ENCODE peak calls at places on chromosomes 11 and 22, in eight cellular contexts. Z, E, F, U, H, C, I and V are unnamed samples.

GRCh38 chr22:46195487-46196165 is 45.3 kb downstream of the PPARA start:
- DNase-seq in U (no peak), I (no peak), Z (no peak), H (no peak), F (no peak), C (peak; percentile 71), E (no peak), V (no peak)

GRCh38 chr11:29009426-29009825 is 901.2 kb downstream of the METTL15 start:
- DNase-seq in F (no peak), I (no peak), Z (no peak), U (no peak), H (no peak), E (no peak), C (peak; percentile 38), V (no peak)

GRCh38 chr22:38754247-38755154 is 1.3 kb downstream of the SUN2 start:
- DNase-seq in H (no peak), Z (no peak), F (no peak), E (peak; percentile 57), C (peak; percentile 44), I (peak; percentile 76), U (no peak), V (no peak)

GRCh38 chr11:126277322-126277721 is 5.6 kb upstream of the TIRAP start:
- DNase-seq in C (no peak), Z (no peak), E (no peak), F (no peak), I (no peak), U (no peak), H (no peak), V (no peak)

GRCh38 chr11:85961930-85962363 is 106.8 kb downstream of the CCDC83 start:
- DNase-seq in U (no peak), C (peak; percentile 45), F (no peak), Z (no peak), E (no peak), H (no peak), I (no peak), V (no peak)

GRCh38 chr11:19917069-19917468 is 204.4 kb downstream of the NAV2 start:
- DNase-seq in F (no peak), H (no peak), Z (no peak), C (no peak), E (no peak), U (no peak), I (no peak), V (no peak)

GRCh38 chr22:25843660-25844275 is 101.8 kb downstream of the MYO18B start:
- DNase-seq in E (no peak), H (no peak), F (no peak), C (no peak), U (no peak), Z (no peak), I (no peak), V (no peak)

GRCh38 chr11:17256512-17256911 is 20.0 kb upstream of the NUCB2 start:
- DNase-seq in Z (no peak), H (no peak), E (no peak), F (no peak), C (peak; percentile 98), U (no peak), I (no peak), V (no peak)

GRCh38 chr11:107076832-107077231 is 58.6 kb upstream of the GUCY1A2 start:
- DNase-seq in H (no peak), U (no peak), F (no peak), I (no peak), Z (no peak), C (no peak), E (no peak), V (no peak)

GRCh38 chr11:12008790-12009616 is 577 bp upstream of the DKK3 start:
- DNase-seq in F (no peak), U (no peak), C (peak; percentile 63), E (peak; percentile 50), H (no peak), Z (no peak), I (no peak), V (peak; percentile 54)

GRCh38 chr11:75238595-75239245 is 1.9 kb upstream of the TPBGL start:
- DNase-seq in I (no peak), C (no peak), E (no peak), H (no peak), Z (no peak), U (no peak), F (no peak), V (no peak)

GRCh38 chr11:34721646-34722045 is 100.8 kb downstream of the EHF start:
- DNase-seq in C (peak; percentile 78), I (no peak), U (no peak), E (no peak), Z (no peak), H (no peak), F (no peak), V (no peak)

GRCh38 chr11:31340903-31341572 is 28.5 kb downstream of the DCDC1 start:
- DNase-seq in U (no peak), C (peak; percentile 39), F (peak; percentile 13), Z (no peak), I (no peak), H (peak; percentile 26), E (no peak), V (no peak)

GRCh38 chr11:45180888-45181594 is 34.6 kb downstream of the PRDM11 start:
- DNase-seq in H (peak; percentile 31), C (peak; percentile 37), Z (peak; percentile 29), F (no peak), E (peak; percentile 54), I (peak; percentile 61), U (no peak), V (no peak)

GRCh38 chr22:49305215-49305965 is 522.3 kb downstream of the BRD1 start:
- DNase-seq in U (no peak), I (peak; percentile 51), Z (peak; percentile 47), H (peak; percentile 18), E (peak; percentile 46), F (no peak), C (no peak), V (peak; percentile 94)
- TF ChIP-seq CTCF in U (peak; percentile 87), I (peak; percentile 77), Z (peak; percentile 87), H (peak; percentile 91), E (peak; percentile 94), F (peak; percentile 92), C (peak; percentile 12), V (peak; percentile 99)

GRCh38 chr11:69908511-69909220 is 89.5 kb upstream of the FGF3 start:
- DNase-seq in I (no peak), C (no peak), E (no peak), F (no peak), H (no peak), U (no peak), Z (no peak), V (no peak)

GRCh38 chr11:69911310-69912160 is 92.3 kb upstream of the FGF3 start:
- DNase-seq in C (no peak), I (no peak), Z (no peak), H (no peak), F (no peak), U (no peak), E (no peak), V (peak; percentile 14)

GRCh38 chr11:69909561-69910518 is 90.6 kb upstream of the FGF3 start:
- DNase-seq in I (no peak), E (no peak), U (no peak), F (no peak), C (no peak), H (no peak), Z (no peak), V (no peak)

GRCh38 chr11:69912161-69912910 is 93.1 kb upstream of the FGF3 start:
- DNase-seq in E (no peak), F (no peak), I (no peak), Z (no peak), U (no peak), C (no peak), H (no peak), V (peak; percentile 14)

GRCh38 chr11:69910519-69911309 is 91.5 kb upstream of the FGF3 start:
- DNase-seq in H (no peak), I (no peak), E (no peak), Z (no peak), U (no peak), C (no peak), F (no peak), V (no peak)
- TF ChIP-seq CTCF in H (no peak), I (no peak), E (no peak), Z (no peak), U (no peak), C (no peak), F (peak; percentile 27), V (no peak)

DNA sequence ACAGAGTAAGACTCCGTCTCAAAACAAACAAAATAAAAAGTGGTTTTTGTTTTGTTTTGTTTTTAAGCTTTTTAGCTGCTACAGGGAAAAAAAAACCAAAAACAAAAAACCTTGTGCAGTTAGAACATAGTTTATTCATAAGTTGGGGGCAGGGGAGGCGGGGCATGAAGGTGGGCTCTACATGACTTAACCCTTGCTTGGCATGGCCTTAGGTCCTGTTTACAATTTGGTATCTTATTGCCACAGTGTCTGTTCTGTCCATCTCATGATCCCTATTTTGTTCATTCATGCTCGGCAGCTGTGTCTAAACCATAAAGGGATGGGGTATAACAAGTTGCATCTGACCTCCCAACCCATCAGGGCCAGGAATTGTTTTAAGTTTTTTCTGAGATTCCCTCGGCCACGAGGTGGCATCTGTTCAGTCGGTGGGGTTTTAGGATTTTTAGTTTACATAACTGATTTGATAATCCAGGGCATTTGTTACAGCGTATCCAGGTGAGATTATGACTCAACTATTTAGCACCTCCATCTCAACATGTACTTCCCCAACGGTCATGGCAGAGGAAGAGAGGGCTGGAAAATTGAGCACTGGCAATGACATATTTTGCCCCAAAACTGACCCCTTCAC is 6.9 kb downstream of the AP5B1 start:
- DNase-seq in E (no peak), U (no peak), I (peak; percentile 24), Z (no peak), C (peak; percentile 14), H (no peak), F (no peak), V (no peak)
- TF ChIP-seq CTCF in E (no peak), U (peak; percentile 8), I (no peak), Z (no peak), C (no peak), H (peak; percentile 43), F (peak; percentile 57), V (no peak)

GRCh38 chr22:31139866-31140716 is at the start of gene PLA2G3:
- DNase-seq in C (peak; percentile 47), E (no peak), U (no peak), Z (no peak), I (peak; percentile 90), H (no peak), F (no peak), V (no peak)
- TF ChIP-seq CTCF in C (peak; percentile 6), E (no peak), U (no peak), Z (no peak), I (no peak), H (no peak), F (no peak), V (no peak)

GRCh38 chr11:90476442-90477007 is 253.7 kb upstream of the CHORDC1 start:
- DNase-seq in Z (no peak), I (no peak), H (peak; percentile 21), E (peak; percentile 16), U (peak; percentile 19), F (no peak), C (peak; percentile 11), V (no peak)
- TF ChIP-seq CTCF in Z (no peak), I (no peak), H (peak; percentile 53), E (peak; percentile 40), U (peak; percentile 42), F (peak; percentile 56), C (peak; percentile 30), V (peak; percentile 51)